ENCODE peak calls at places on chromosomes 4 and X, in five cellular contexts. F is cardiac muscle cell, U is sigmoid colon, N is uterus, V is suprapubic skin. X is an unnamed sample. For H3K36me3 and H3K4me1, the result is how much of the 10 kb centered on the place peaks cover.

GRCh38 chr4:25457053-25457715 is 80.1 kb downstream of the ANAPC4 start:
- DNase-seq in F (no peak), U (no peak), N (no peak), V (no peak), X (no peak)

GRCh38 chrX:44489515-44489914 is 53.1 kb downstream of the FUNDC1 start:
- DNase-seq in F (no peak), U (no peak), N (no peak), V (no peak), X (no peak)

GRCh38 chrX:133444952-133445831 is 29.9 kb upstream of the GPC4 start:
- DNase-seq in F (peak), U (no peak), N (no peak), V (no peak), X (peak)

GRCh38 chr4:174209296-174209695 is 74.2 kb downstream of the FBXO8 start:
- DNase-seq in F (no peak), U (no peak), N (no peak), V (no peak), X (peak)

GRCh38 chr4:47641755-47642154 is 156.7 kb downstream of the ATP10D start:
- DNase-seq in F (no peak), U (no peak), N (no peak), V (no peak), X (no peak)

GRCh38 chr4:131430302-131430701 is 1718.8 kb upstream of the PCDH10 start:
- DNase-seq in F (no peak), U (no peak), N (no peak), V (no peak), X (no peak)

GRCh38 chr4:162891788-162892707 is 274.6 kb downstream of the NAF1 start:
- DNase-seq in F (no peak), U (no peak), N (no peak), V (no peak), X (no peak)

GRCh38 chr4:53477666-53478065 is 100.2 kb downstream of the FIP1L1 start:
- DNase-seq in F (no peak), U (no peak), N (no peak), V (no peak), X (no peak)

GRCh38 chr4:146890301-146890700 is 55.4 kb downstream of the TTC29 start:
- DNase-seq in F (no peak), U (no peak), N (no peak), V (no peak), X (no peak)

GRCh38 chr4:8330821-8331566 is 61.4 kb downstream of the HTRA3 start:
- DNase-seq in F (no peak), U (peak), N (peak), V (peak), X (no peak)

GRCh38 chr4:124334119-124334518 is 378.4 kb downstream of the ANKRD50 start:
- DNase-seq in F (peak), U (no peak), N (no peak), V (no peak), X (peak)

GRCh38 chr4:112348488-112349158 is 51.5 kb downstream of the ALPK1 start:
- DNase-seq in F (peak), U (no peak), N (no peak), V (no peak), X (peak)

GRCh38 chr4:106258145-106259045 is 57.6 kb downstream of the TBCK start:
- DNase-seq in F (no peak), U (no peak), N (no peak), V (no peak), X (no peak)

GRCh38 chr4:80026080-80026479 is 46.9 kb downstream of the ANTXR2 start:
- DNase-seq in F (no peak), U (no peak), N (no peak), V (no peak), X (no peak)

GRCh38 chr4:80027611-80028010 is 45.4 kb downstream of the ANTXR2 start:
- DNase-seq in F (no peak), U (no peak), N (no peak), V (no peak), X (no peak)

GRCh38 chr4:80033581-80033980 is 39.4 kb downstream of the ANTXR2 start:
- DNase-seq in F (no peak), U (no peak), N (no peak), V (no peak), X (no peak)

GRCh38 chr4:80024335-80024734 is 48.7 kb downstream of the ANTXR2 start:
- DNase-seq in F (no peak), U (no peak), N (no peak), V (no peak), X (no peak)

DNA sequence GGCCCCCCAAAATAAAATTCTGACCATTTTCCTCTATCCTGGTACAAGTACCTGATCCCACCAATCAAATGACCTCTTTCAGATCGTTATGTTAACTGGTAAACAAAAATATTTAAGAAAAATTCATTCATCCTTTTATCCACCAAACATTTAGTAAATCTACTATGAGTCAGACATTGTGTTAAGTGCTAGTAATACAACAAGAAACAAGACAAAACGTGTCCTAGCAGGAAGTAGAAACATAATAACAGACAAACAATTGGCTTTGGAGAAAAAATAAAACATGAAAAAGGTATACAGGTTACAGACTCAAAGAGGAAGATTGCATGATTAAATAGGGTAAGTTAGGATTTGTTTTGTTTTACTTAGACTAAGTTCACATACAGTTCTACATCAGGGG is 43.7 kb downstream of the ANTXR2 start:
- DNase-seq in F (no peak), U (no peak), N (no peak), V (no peak), X (no peak)
- H3K36me3 ChIP-seq in F (under half), U (half or more), N (under half), V (under half), X (half or more)

GRCh38 chr4:140812916-140813315 is 56.7 kb upstream of the TBC1D9 start:
- DNase-seq in F (no peak), U (no peak), N (no peak), V (no peak), X (peak)

GRCh38 chr4:140811429-140811828 is 55.2 kb upstream of the TBC1D9 start:
- DNase-seq in F (no peak), U (no peak), N (no peak), V (no peak), X (peak)

GRCh38 chr4:140806175-140806574 is 50.0 kb upstream of the TBC1D9 start:
- DNase-seq in F (no peak), U (no peak), N (no peak), V (no peak), X (no peak)

GRCh38 chr4:140807491-140808257 is 51.5 kb upstream of the TBC1D9 start:
- DNase-seq in F (no peak), U (no peak), N (no peak), V (no peak), X (peak)

GRCh38 chr4:140809671-140810070 is 53.5 kb upstream of the TBC1D9 start:
- DNase-seq in F (no peak), U (no peak), N (no peak), V (no peak), X (no peak)
- H3K4me1 ChIP-seq in F (under half), U (under half), N (under half), V (under half), X (under half)

GRCh38 chrX:2226182-2226581 is 274.6 kb downstream of the DHRSX start:
- DNase-seq in F (no peak), U (no peak), N (no peak), V (no peak), X (no peak)
- H3K36me3 ChIP-seq in F (under half), U (under half), N (under half), V (under half), X (under half)

GRCh38 chr4:81422591-81422990 is 49.1 kb downstream of the RASGEF1B start:
- DNase-seq in F (no peak), U (no peak), N (no peak), V (no peak), X (no peak)
- H3K4me1 ChIP-seq in F (under half), U (under half), N (under half), V (under half), X (under half)

X was measured in SJCRH30.